ENCODE peak calls at places on chromosome 16, in four cellular contexts. G is HCT116, U is A549, Z is sigmoid colon. L is an unnamed sample.

GRCh38 chr16:88983771-88984687 is 7.0 kb upstream of the CBFA2T3 start:
- DNase-seq in G (no peak), U (no peak), Z (no peak), L (no peak)

GRCh38 chr16:82748026-82748425 is 121.3 kb downstream of the CDH13 start:
- DNase-seq in G (no peak), U (no peak), Z (no peak), L (no peak)

GRCh38 chr16:80912651-80913050 is 94.0 kb downstream of the CMC2 start:
- DNase-seq in G (no peak), U (no peak), Z (no peak), L (no peak)

GRCh38 chr16:17412221-17412620 is 58.5 kb downstream of the XYLT1 start:
- DNase-seq in G (no peak), U (no peak), Z (no peak), L (no peak)

GRCh38 chr16:11024333-11025053 is 80.1 kb downstream of the CLEC16A start:
- DNase-seq in G (peak), U (peak), Z (no peak), L (no peak)

GRCh38 chr16:31875112-31875803 is 1.7 kb downstream of the ZNF267 start:
- DNase-seq in G (no peak), U (no peak), Z (no peak), L (peak)

GRCh38 chr16:86297391-86297790 is 212.9 kb upstream of the FOXF1 start:
- DNase-seq in G (no peak), U (no peak), Z (peak), L (peak)

GRCh38 chr16:58041628-58041955 is 16.0 kb downstream of the MMP15 start:
- DNase-seq in G (no peak), U (no peak), Z (no peak), L (no peak)

GRCh38 chr16:30179931-30180330 is 3.5 kb upstream of the CORO1A start:
- DNase-seq in G (no peak), U (no peak), Z (no peak), L (no peak)

GRCh38 chr16:18784917-18785623 is 5.1 kb downstream of the RPS15A start:
- DNase-seq in G (no peak), U (no peak), Z (no peak), L (no peak)

GRCh38 chr16:74984670-74985411 is at the start of gene WDR59:
- DNase-seq in G (peak), U (peak), Z (peak), L (peak)

GRCh38 chr16:63530208-63530607 is 1494.0 kb upstream of the CDH8 start:
- DNase-seq in G (no peak), U (no peak), Z (no peak), L (no peak)

GRCh38 chr16:30095166-30096078 is 591 bp downstream of the YPEL3 start:
- DNase-seq in G (no peak), U (no peak), Z (no peak), L (no peak)

GRCh38 chr16:1295465-1295864 is 14.0 kb upstream of the UBE2I start:
- DNase-seq in G (no peak), U (no peak), Z (no peak), L (no peak)

GRCh38 chr16:1542166-1542500 is 8.7 kb downstream of the TMEM204 start:
- DNase-seq in G (no peak), U (no peak), Z (no peak), L (no peak)

GRCh38 chr16:51151951-51152663 is 1.0 kb upstream of the SALL1 start:
- DNase-seq in G (no peak), U (no peak), Z (no peak), L (peak)
- TF ChIP-seq POLR2A in G (no peak), U (no peak), Z (no peak), L (peak)

GRCh38 chr16:27373312-27373711 is 28.7 kb upstream of the IL21R start:
- DNase-seq in G (no peak), U (no peak), Z (no peak), L (no peak)

GRCh38 chr16:27377666-27378485 is 24.1 kb upstream of the IL21R start:
- DNase-seq in G (no peak), U (no peak), Z (no peak), L (no peak)

GRCh38 chr16:27374231-27374793 is 27.7 kb upstream of the IL21R start:
- DNase-seq in G (no peak), U (no peak), Z (no peak), L (no peak)

GRCh38 chr16:27378871-27379580 is 22.9 kb upstream of the IL21R start:
- DNase-seq in G (no peak), U (no peak), Z (no peak), L (no peak)

DNA sequence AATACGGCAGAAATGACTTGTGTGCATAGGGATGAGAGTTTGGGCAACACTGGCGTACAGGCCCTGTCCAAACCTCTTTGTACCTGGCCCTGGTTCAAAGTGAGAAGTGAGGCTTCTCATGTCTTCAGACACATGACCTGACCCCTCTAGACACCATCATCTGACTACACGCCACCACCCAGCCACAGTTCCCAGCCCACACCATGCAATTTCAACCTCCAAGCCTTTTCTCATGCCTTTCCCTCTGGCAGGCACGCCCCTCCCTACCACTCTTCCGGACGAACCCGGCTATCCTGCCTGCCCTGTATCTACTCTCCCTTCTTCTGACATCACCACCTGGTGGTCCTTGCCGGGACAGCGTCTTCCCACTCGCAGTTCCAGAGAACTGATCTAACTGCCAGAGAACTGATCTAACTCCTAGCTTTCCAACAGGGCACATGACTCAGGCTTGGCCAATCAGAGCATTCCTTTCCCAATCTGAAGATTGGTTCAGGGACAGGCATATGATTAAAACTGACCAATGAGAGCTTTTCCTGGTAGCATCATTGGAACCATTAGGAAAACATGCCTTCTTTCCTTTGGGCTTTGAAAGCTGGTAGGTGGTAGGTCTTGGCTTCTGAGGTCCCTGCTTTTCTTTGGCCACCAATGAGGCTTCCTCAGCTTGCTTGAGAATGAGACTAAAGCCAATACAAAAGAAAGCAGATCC is 27.0 kb upstream of the IL21R start:
- DNase-seq in G (peak), U (peak), Z (peak), L (peak)
- TF ChIP-seq POLR2A in G (peak), U (no peak), Z (no peak), L (no peak)

GRCh38 chr16:78099372-78100161 is at the start of gene WWOX:
- DNase-seq in G (peak), U (peak), Z (peak), L (peak)
- TF ChIP-seq POLR2A in G (no peak), U (peak), Z (no peak), L (peak)

GRCh38 chr16:84593825-84594724 is 23.8 kb downstream of the COTL1 start:
- DNase-seq in G (no peak), U (no peak), Z (no peak), L (no peak)

GRCh38 chr16:84596801-84597517 is 20.9 kb downstream of the COTL1 start:
- DNase-seq in G (no peak), U (no peak), Z (no peak), L (no peak)

GRCh38 chr16:84596161-84596560 is 21.7 kb downstream of the COTL1 start:
- DNase-seq in G (no peak), U (no peak), Z (no peak), L (no peak)

GRCh38 chr16:84594725-84595038 is 23.2 kb downstream of the COTL1 start:
- DNase-seq in G (no peak), U (no peak), Z (no peak), L (no peak)

DNA sequence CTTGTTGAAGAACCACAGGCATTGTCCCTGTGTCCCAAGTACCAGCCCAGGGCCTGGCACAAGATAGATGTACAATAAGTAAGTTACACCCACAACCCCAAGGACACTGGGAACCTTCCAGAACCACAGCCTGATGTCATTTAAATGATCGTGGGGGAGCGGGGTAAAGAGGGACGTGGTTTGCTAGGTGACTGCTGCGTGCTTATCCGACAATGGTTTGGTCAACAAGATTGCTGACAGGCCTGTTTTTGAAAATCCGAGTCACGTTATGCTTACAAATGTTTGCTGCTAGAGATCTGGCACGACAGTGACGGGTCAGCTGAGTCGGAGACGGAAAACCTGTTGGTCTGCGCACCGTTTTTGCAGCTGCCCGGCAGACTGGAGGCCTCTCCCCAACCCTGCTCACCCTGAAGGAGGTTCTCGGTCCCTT is 22.8 kb downstream of the COTL1 start:
- DNase-seq in G (no peak), U (no peak), Z (no peak), L (no peak)
- TF ChIP-seq POLR2A in G (no peak), U (no peak), Z (no peak), L (no peak)

DNA sequence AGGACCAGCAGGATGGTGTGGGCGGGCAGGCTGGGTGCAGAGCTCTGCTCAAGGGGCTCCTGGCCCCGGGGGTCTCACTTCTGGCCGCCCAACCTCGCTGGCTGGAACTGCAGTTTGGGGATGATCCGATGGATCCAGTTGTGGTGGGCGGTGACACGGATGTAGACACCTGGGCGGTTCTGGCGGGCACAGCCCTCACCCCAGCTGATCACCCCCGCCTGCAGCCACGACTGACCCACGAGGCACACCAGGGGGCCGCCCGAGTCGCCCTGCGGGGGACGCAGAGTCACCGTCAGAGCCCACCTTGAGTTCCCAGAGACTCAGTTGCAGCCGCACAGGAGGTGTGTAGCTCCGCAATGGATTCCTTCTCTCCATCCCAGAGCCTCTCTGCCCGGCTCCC is 7.5 kb downstream of the PRSS27 start:
- DNase-seq in G (no peak), U (no peak), Z (peak), L (no peak)
- TF ChIP-seq POLR2A in G (no peak), U (no peak), Z (no peak), L (no peak)